ENCODE peak calls at places on chromosomes 1 and 21, in seven cellular contexts. L is endothelial cell of umbilical vein; Q is ovary; K is esophagus squamous epithelium; D is testis; R is heart right ventricle; T is CD8-positive, alpha-beta T cell. J is an unnamed sample. For H3K4me1, the result is how much of the 10 kb centered on the place peaks cover.

GRCh38 chr1:115021145-115021544 is 8.5 kb upstream of the TSHB start:
- DNase-seq in R (no peak), D (no peak), Q (no peak), T (no peak), L (no peak), K (no peak), J (no peak)

GRCh38 chr1:19338323-19338762 is 26.2 kb downstream of the SLC66A1 start:
- DNase-seq in T (no peak), R (no peak), K (no peak), L (no peak), Q (no peak), D (peak), J (peak)

GRCh38 chr1:95084317-95085176 is 11.8 kb upstream of the ALG14 start:
- DNase-seq in Q (no peak), R (no peak), L (peak), K (no peak), T (no peak), D (no peak), J (peak)

GRCh38 chr1:109617291-109617801 is 2.1 kb downstream of the GNAT2 start:
- DNase-seq in L (peak), R (no peak), T (no peak), D (no peak), K (no peak), Q (no peak), J (no peak)

GRCh38 chr1:3898994-3899775 is 887 bp downstream of the C1orf174 start:
- DNase-seq in K (no peak), T (no peak), Q (no peak), R (no peak), D (no peak), L (peak), J (peak)

GRCh38 chr1:67211589-67212563 is 45.6 kb downstream of the IL23R start:
- DNase-seq in K (no peak), Q (no peak), R (no peak), L (peak), T (no peak), D (peak), J (peak)

GRCh38 chr1:159172599-159173291 is 1.3 kb downstream of the CADM3 start:
- DNase-seq in L (no peak), R (peak), T (no peak), Q (no peak), K (no peak), D (no peak), J (no peak)

GRCh38 chr1:232743999-232744398 is 61.2 kb upstream of the MAP10 start:
- DNase-seq in K (no peak), R (no peak), T (no peak), D (no peak), L (no peak), Q (no peak), J (no peak)

GRCh38 chr1:214583824-214584554 is 19.0 kb upstream of the CENPF start:
- DNase-seq in D (no peak), L (no peak), R (no peak), K (no peak), Q (no peak), T (no peak), J (no peak)

GRCh38 chr1:200305806-200306205 is 104.0 kb downstream of the ZNF281 start:
- DNase-seq in Q (no peak), K (no peak), R (no peak), T (no peak), L (no peak), D (no peak), J (no peak)

GRCh38 chr1:11796036-11796828 is 9.5 kb downstream of the MTHFR start:
- DNase-seq in R (no peak), Q (peak), T (no peak), L (peak), D (peak), K (no peak), J (no peak)

GRCh38 chr1:229129306-229130027 is 141.4 kb upstream of the RAB4A start:
- DNase-seq in T (peak), K (no peak), D (no peak), Q (no peak), R (no peak), L (no peak), J (no peak)

GRCh38 chr21:34027727-34028461 is 45.5 kb upstream of the MRPS6 start:
- DNase-seq in K (no peak), Q (no peak), T (no peak), L (no peak), R (no peak), D (no peak), J (no peak)

GRCh38 chr1:10866314-10867091 is 70.1 kb upstream of the CASZ1 start:
- DNase-seq in L (no peak), R (no peak), T (peak), Q (no peak), D (peak), K (no peak), J (peak)

GRCh38 chr1:208654241-208654640 is 410.1 kb upstream of the PLXNA2 start:
- DNase-seq in R (no peak), L (peak), T (no peak), K (no peak), D (no peak), Q (no peak), J (peak)

GRCh38 chr1:3338725-3339070 is 115.8 kb upstream of the ARHGEF16 start:
- DNase-seq in K (no peak), Q (no peak), D (no peak), T (no peak), L (no peak), R (no peak), J (no peak)

GRCh38 chr1:232443372-232443771 is 186.6 kb downstream of the SIPA1L2 start:
- DNase-seq in R (no peak), K (no peak), D (no peak), T (no peak), Q (no peak), L (no peak), J (no peak)

GRCh38 chr1:228374711-228375577 is 31.7 kb downstream of the TRIM11 start:
- DNase-seq in L (peak), D (peak), Q (peak), K (no peak), R (peak), T (no peak), J (no peak)

GRCh38 chr1:173202430-173203145 is 4.5 kb downstream of the TNFSF4 start:
- DNase-seq in D (peak), R (no peak), Q (no peak), L (peak), K (no peak), T (no peak), J (peak)

GRCh38 chr1:154741747-154742495 is 128.2 kb downstream of the KCNN3 start:
- DNase-seq in R (peak), T (no peak), L (no peak), Q (no peak), D (no peak), K (no peak), J (no peak)

GRCh38 chr1:184241446-184241845 is 145.4 kb upstream of the C1orf21 start:
- DNase-seq in Q (no peak), R (no peak), D (no peak), K (no peak), T (no peak), L (no peak), J (no peak)

GRCh38 chr21:25566645-25567044 is 40.6 kb downstream of the MRPL39 start:
- DNase-seq in L (no peak), T (no peak), Q (no peak), K (no peak), D (no peak), R (no peak), J (no peak)

GRCh38 chr1:220818421-220819173 is 31.9 kb downstream of the MTARC1 start:
- DNase-seq in Q (peak), T (no peak), R (no peak), L (peak), D (no peak), K (no peak), J (no peak)

GRCh38 chr1:117036018-117036421 is 24.1 kb upstream of the TTF2 start:
- DNase-seq in Q (no peak), K (no peak), T (no peak), R (no peak), L (no peak), D (no peak), J (no peak)

GRCh38 chr1:154497026-154497806 is 4.8 kb upstream of the TDRD10 start:
- DNase-seq in D (peak), K (no peak), T (no peak), Q (no peak), R (peak), L (peak), J (no peak)

GRCh38 chr1:79100385-79100784 is 93.9 kb upstream of the ADGRL4 start:
- DNase-seq in T (no peak), Q (no peak), D (no peak), R (no peak), L (peak), K (no peak), J (no peak)

GRCh38 chr1:5993553-5994510 is 1.6 kb upstream of the NPHP4 start:
- DNase-seq in R (peak), D (no peak), K (no peak), T (no peak), L (no peak), Q (peak), J (peak)

GRCh38 chr1:17569200-17570139 is 30.0 kb downstream of the ARHGEF10L start:
- DNase-seq in Q (peak), K (no peak), R (peak), D (peak), T (no peak), L (no peak), J (no peak)

GRCh38 chr1:2301607-2302291 is 73.6 kb downstream of the SKI start:
- DNase-seq in T (no peak), R (no peak), Q (no peak), D (no peak), L (no peak), K (no peak), J (no peak)

GRCh38 chr1:26320896-26321295 is 3.1 kb downstream of the CD52 start:
- DNase-seq in T (peak), R (no peak), D (no peak), K (no peak), L (no peak), Q (no peak), J (no peak)

GRCh38 chr1:55164906-55165305 is 50.3 kb downstream of the USP24 start:
- DNase-seq in R (no peak), K (no peak), D (no peak), T (no peak), L (no peak), Q (no peak), J (no peak)

GRCh38 chr1:186301448-186301847 is 73.6 kb downstream of the TPR start:
- DNase-seq in Q (no peak), T (no peak), L (no peak), D (no peak), K (no peak), R (no peak), J (no peak)

GRCh38 chr1:111190931-111191451 is 9.5 kb downstream of the DENND2D start:
- DNase-seq in Q (no peak), T (no peak), K (no peak), L (no peak), D (no peak), R (no peak), J (no peak)

GRCh38 chr1:194297100-194297499 is 1110.7 kb upstream of the B3GALT2 start:
- DNase-seq in Q (no peak), L (no peak), K (no peak), T (no peak), R (no peak), D (no peak), J (no peak)

GRCh38 chr1:168210312-168210711 is 15.5 kb upstream of the SFT2D2 start:
- DNase-seq in Q (no peak), T (no peak), D (no peak), L (no peak), K (no peak), R (no peak), J (no peak)

GRCh38 chr1:201511925-201512539 is 5.1 kb upstream of the CSRP1 start:
- DNase-seq in L (peak), R (peak), T (no peak), Q (peak), D (peak), K (no peak), J (no peak)

GRCh38 chr1:47729685-47730084 is 267.5 kb downstream of the TRABD2B start:
- DNase-seq in Q (no peak), D (no peak), T (no peak), R (no peak), K (no peak), L (no peak), J (no peak)
- H3K4me1 ChIP-seq in Q (under half), D (under half), T (under half), R (under half), K (under half), L (under half), J (under half)

DNA sequence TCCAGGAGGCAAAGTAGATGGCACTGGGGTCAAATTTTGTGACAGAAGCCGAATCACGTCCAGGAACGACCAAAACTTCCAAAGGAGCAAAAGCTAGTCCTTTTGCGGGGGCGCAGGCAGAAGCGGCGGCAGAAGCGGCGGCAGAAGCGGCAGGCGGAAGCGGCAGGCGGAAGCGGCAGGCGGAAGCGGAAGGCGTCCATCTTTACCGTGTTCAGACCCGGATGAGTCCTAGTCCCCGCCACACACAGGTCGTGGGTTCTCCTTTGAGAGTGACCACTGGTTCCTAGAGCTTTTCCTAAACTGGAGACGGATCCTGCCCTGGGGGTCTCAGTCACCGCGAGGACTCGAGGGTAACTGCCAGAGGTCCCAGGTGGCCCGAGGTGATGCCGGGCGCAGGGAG is 53.6 kb downstream of the POFUT2 start:
- DNase-seq in Q (no peak), K (no peak), R (no peak), L (no peak), D (peak), T (peak), J (no peak)
- H3K4me3 ChIP-seq in Q (no peak), K (no peak), R (no peak), L (no peak), D (peak), T (no peak), J (no peak)

GRCh38 chr1:30940541-30940940 is 32.0 kb upstream of the SDC3 start:
- DNase-seq in K (no peak), L (no peak), Q (no peak), R (no peak), D (no peak), T (no peak), J (no peak)
- H3K4me1 ChIP-seq in K (under half), L (under half), Q (under half), R (under half), D (under half), T (under half), J (under half)

GRCh38 chr1:44802306-44803061 is 2.3 kb downstream of the PLK3 start:
- DNase-seq in D (no peak), T (no peak), L (no peak), K (no peak), R (no peak), Q (peak), J (no peak)

GRCh38 chr1:44803312-44804095 is 3.3 kb downstream of the PLK3 start:
- DNase-seq in D (no peak), K (no peak), L (no peak), R (no peak), Q (peak), T (no peak), J (no peak)

GRCh38 chr1:44803062-44803311 is 2.8 kb downstream of the PLK3 start:
- DNase-seq in T (no peak), L (no peak), Q (no peak), D (no peak), R (no peak), K (no peak), J (no peak)

GRCh38 chr1:44799770-44800584 is at the start of gene PLK3:
- DNase-seq in K (peak), D (peak), T (peak), R (peak), L (peak), Q (peak), J (peak)

DNA sequence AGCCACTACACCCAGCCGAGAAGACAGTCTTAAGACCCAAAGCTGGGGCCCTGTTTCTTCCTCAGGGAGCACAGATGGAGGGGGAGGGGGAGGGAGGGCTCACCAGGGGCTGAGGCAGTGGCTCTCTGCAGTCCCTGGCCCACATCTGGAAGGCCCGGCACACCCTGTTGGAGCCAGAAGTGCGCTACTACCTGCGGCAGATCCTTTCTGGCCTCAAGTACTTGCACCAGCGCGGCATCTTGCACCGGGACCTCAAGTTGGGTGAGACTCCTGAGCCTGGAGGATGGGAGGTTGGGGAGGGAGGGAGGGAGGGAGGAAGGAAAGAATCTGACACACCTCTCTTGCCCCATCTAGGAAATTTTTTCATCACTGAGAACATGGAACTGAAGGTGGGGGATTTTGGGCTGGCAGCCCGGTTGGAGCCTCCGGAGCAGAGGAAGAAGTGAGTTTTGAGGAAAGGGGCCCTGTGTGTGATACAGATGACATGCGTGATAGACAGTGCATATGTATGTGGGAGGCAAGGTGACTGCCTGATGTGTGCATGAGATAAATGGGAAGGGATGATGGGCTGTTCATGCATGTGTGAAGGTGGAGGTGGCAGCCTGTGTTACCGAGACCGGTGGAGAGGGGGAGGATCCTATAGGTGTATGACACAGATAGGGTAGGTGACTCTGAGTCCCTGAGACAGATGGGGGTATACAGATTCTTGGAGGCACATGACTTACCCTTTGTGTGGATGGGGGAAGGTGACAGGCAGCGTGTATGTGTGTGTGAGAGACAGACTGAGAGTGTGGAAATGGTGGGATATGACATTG is 1.5 kb downstream of the PLK3 start:
- DNase-seq in R (no peak), K (no peak), D (no peak), L (peak), T (peak), Q (peak), J (peak)
- H3K4me3 ChIP-seq in R (peak), K (peak), D (no peak), L (peak), T (peak), Q (peak), J (peak)

DNA sequence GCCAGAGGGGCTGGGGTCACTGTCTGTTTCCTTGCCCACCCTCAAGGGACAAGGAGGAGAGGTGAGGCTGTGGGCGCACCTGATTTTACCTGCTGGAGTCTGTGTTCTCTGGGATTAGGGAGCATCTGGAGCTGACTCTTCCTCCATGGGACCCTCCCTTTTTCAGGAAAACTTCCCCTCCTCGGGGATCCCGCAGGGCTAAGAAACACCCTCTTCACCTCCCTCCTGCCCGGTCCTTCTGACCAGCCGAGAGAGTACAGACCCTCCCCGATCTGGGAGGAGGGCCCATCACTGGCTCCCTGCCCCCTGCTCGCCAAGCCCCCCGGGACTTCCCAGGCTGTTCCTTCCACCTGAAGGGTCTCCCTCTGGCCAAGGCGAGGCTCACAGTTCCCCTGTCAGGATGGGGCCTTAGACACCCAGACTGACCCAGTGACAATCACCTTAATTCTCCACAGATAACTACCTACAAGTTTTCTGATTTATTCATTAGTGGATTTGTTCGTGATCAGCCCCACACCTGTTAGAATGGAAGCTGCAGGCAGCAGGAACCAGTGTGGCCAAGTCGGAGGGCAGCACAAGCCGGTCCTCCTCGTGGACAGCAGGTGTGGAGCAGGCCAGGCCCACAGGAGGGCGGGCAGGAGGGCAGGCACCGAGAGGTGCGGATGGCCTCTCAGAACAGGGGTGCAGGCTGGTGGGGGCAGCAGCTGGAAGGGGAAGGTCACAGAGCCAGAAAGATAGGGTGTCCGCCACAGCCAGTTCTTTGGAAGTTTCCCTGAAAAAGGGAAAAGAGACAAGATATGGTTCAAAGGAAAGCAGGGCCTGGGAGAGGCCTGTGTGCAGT is 15.9 kb upstream of the SAMD11 start:
- DNase-seq in Q (no peak), T (no peak), D (peak), L (no peak), K (no peak), R (no peak), J (no peak)
- H3K4me1 ChIP-seq in Q (under half), T (under half), D (under half), L (under half), K (under half), R (under half), J (under half)

J was measured in HAP-1.